ENCODE peak calls at places on chromosomes 6 and 20, in nine cellular contexts. I is EL; A is stimulated activated effector memory CD8-positive, alpha-beta T cell treated with anti-CD3 and anti-CD28 coated beads, Interleukin-12 subunit alpha, Interleukin-12 subunit beta, amount 100 ng/mL, for 72 hours; F is osteocyte; L is NCI-H748 treated with DMSO at 0.1 percent for 48 hours; U is nephron progenitor cell; N is DND-41; B is GM10248; P is HEK293T. Y is an unnamed sample.
A peak's percentile ranks its signal among the peaks of the same experiment; 100 is the strongest.

GRCh38 chr6:41488064-41488391 is 58.2 kb upstream of the FOXP4 start:
- DNase-seq in P (peak; percentile 42), B (no peak), A (no peak), N (no peak), L (no peak), F (no peak), U (peak; percentile 26), I (no peak), Y (no peak)

GRCh38 chr20:44137210-44137781 is 49.7 kb downstream of the JPH2 start:
- DNase-seq in F (no peak), N (no peak), U (peak; percentile 65), I (peak; percentile 44), B (no peak), P (no peak), L (no peak), A (no peak), Y (no peak)

GRCh38 chr6:98605705-98606104 is 228.7 kb upstream of the POU3F2 start:
- DNase-seq in L (no peak), F (no peak), N (no peak), B (no peak), A (no peak), U (no peak), P (no peak), I (no peak), Y (no peak)

GRCh38 chr20:63931735-63932134 is 24.5 kb downstream of the UCKL1 start:
- DNase-seq in L (no peak), N (no peak), P (no peak), I (no peak), U (no peak), A (no peak), F (no peak), B (no peak), Y (no peak)

GRCh38 chr6:37456126-37456525 is 23.1 kb downstream of the CMTR1 start:
- DNase-seq in U (no peak), N (no peak), I (peak; percentile 87), P (no peak), A (no peak), L (no peak), B (no peak), F (no peak), Y (peak; percentile 28)

GRCh38 chr6:53744321-53744720 is 50.5 kb upstream of the LRRC1 start:
- DNase-seq in N (no peak), L (peak; percentile 37), P (no peak), I (no peak), B (no peak), U (no peak), F (no peak), A (no peak), Y (no peak)

GRCh38 chr6:18262812-18263560 is 1.3 kb downstream of the DEK start:
- DNase-seq in U (no peak), F (no peak), N (peak; percentile 55), L (peak; percentile 18), I (peak; percentile 31), B (peak; percentile 73), P (no peak), A (no peak), Y (no peak)

GRCh38 chr20:20593447-20594170 is 118.8 kb downstream of the RALGAPA2 start:
- DNase-seq in P (peak; percentile 62), F (no peak), U (peak; percentile 26), A (no peak), N (peak; percentile 30), L (peak; percentile 85), B (peak; percentile 54), I (peak; percentile 43), Y (no peak)

GRCh38 chr6:7140631-7141366 is 33.0 kb downstream of the RREB1 start:
- DNase-seq in N (peak; percentile 80), F (peak; percentile 95), P (peak; percentile 85), L (peak; percentile 69), I (peak; percentile 87), U (peak; percentile 89), B (peak; percentile 94), A (peak; percentile 70), Y (peak; percentile 84)

GRCh38 chr20:20188647-20189046 is 136.3 kb downstream of the CFAP61 start:
- DNase-seq in N (no peak), I (no peak), B (peak; percentile 22), F (no peak), P (no peak), U (no peak), L (no peak), A (no peak), Y (no peak)

GRCh38 chr20:58458342-58459057 is 56.7 kb downstream of the APCDD1L start:
- DNase-seq in P (no peak), F (no peak), A (no peak), B (peak; percentile 89), U (no peak), N (no peak), I (peak; percentile 76), L (no peak), Y (no peak)

GRCh38 chr20:42754713-42755112 is 435.0 kb downstream of the PTPRT start:
- DNase-seq in P (no peak), F (no peak), U (no peak), I (no peak), B (no peak), A (no peak), N (no peak), L (no peak), Y (peak; percentile 45)

GRCh38 chr6:41237128-41237527 is 9.0 kb downstream of the TREML4 start:
- DNase-seq in U (no peak), P (no peak), B (no peak), F (peak; percentile 70), N (no peak), L (no peak), A (no peak), I (no peak), Y (no peak)

GRCh38 chr6:37517411-37517812 is 17.7 kb upstream of the CCDC167 start:
- DNase-seq in A (peak; percentile 45), F (no peak), N (peak; percentile 80), I (no peak), B (peak; percentile 55), L (no peak), U (no peak), P (no peak), Y (no peak)

GRCh38 chr6:40417031-40417430 is 170.1 kb downstream of the LRFN2 start:
- DNase-seq in N (no peak), F (no peak), B (no peak), P (no peak), L (no peak), A (no peak), U (no peak), I (no peak), Y (no peak)

GRCh38 chr6:13241364-13241763 is 87.0 kb downstream of the TBC1D7 start:
- DNase-seq in B (peak; percentile 25), I (no peak), U (no peak), A (no peak), P (no peak), L (no peak), N (no peak), F (no peak), Y (no peak)

GRCh38 chr6:7088076-7088742 is 19.6 kb upstream of the RREB1 start:
- DNase-seq in F (no peak), P (no peak), I (no peak), L (no peak), B (no peak), A (no peak), U (no peak), N (peak; percentile 26), Y (no peak)

GRCh38 chr6:155443168-155443567 is 12.5 kb downstream of the NOX3 start:
- DNase-seq in L (no peak), U (no peak), B (no peak), F (no peak), A (no peak), P (no peak), N (no peak), I (no peak), Y (no peak)

GRCh38 chr6:21823371-21823770 is 229.8 kb downstream of the SOX4 start:
- DNase-seq in L (no peak), F (no peak), A (no peak), N (no peak), U (no peak), I (no peak), B (no peak), P (no peak), Y (no peak)

GRCh38 chr6:79526897-79527296 is 10.3 kb downstream of the LCA5 start:
- DNase-seq in U (no peak), B (no peak), N (no peak), A (no peak), P (no peak), I (no peak), L (no peak), F (no peak), Y (no peak)

GRCh38 chr20:40990542-40991120 is 38.0 kb upstream of the TOP1 start:
- DNase-seq in U (peak; percentile 74), N (peak; percentile 73), B (peak; percentile 81), I (peak; percentile 90), F (peak; percentile 89), L (peak; percentile 63), P (peak; percentile 88), A (peak; percentile 41), Y (peak; percentile 93)

GRCh38 chr20:48708630-48709029 is 119.2 kb downstream of the PREX1 start:
- DNase-seq in N (no peak), I (no peak), A (no peak), F (no peak), P (no peak), L (no peak), U (no peak), B (no peak), Y (no peak)

GRCh38 chr20:58374906-58375760 is 13.9 kb upstream of the VAPB start:
- DNase-seq in U (peak; percentile 16), L (no peak), B (no peak), F (no peak), P (no peak), A (no peak), N (no peak), I (peak; percentile 56), Y (no peak)

GRCh38 chr6:168908887-168909286 is 344.8 kb downstream of the THBS2 start:
- DNase-seq in F (no peak), P (no peak), U (no peak), B (no peak), I (peak; percentile 72), N (no peak), A (no peak), L (no peak), Y (no peak)

GRCh38 chr20:4880051-4880450 is 121.3 kb downstream of the SLC23A2 start:
- DNase-seq in U (no peak), B (no peak), L (no peak), I (no peak), A (no peak), P (no peak), N (no peak), F (no peak), Y (no peak)

Y was measured in lower leg skin.